ENCODE peak calls at places on chromosomes 13 and 19, in six cellular contexts. J, N, A, H, C and X are unnamed samples.

GRCh38 chr13:27309401-27309958 is 38.9 kb downstream of the RASL11A start:
- DNase-seq in C (no peak), H (no peak), J (no peak), A (no peak), N (no peak), X (no peak)

GRCh38 chr19:8304841-8305621 is 3.1 kb downstream of the CD320 start:
- DNase-seq in C (no peak), A (peak), J (no peak), N (no peak), H (no peak), X (peak)

GRCh38 chr13:32610977-32611376 is 24.7 kb downstream of the PDS5B start:
- DNase-seq in J (no peak), C (no peak), N (no peak), A (no peak), H (no peak), X (no peak)

GRCh38 chr19:47444388-47444821 is 25.1 kb upstream of the MEIS3 start:
- DNase-seq in J (peak), H (no peak), A (no peak), C (no peak), N (no peak), X (no peak)

GRCh38 chr19:10568444-10568825 is 344 bp downstream of the CDKN2D start:
- DNase-seq in N (peak), A (peak), J (no peak), H (no peak), C (no peak), X (peak)

GRCh38 chr19:46958542-46958941 is 61.1 kb upstream of the NPAS1 start:
- DNase-seq in N (peak), H (no peak), C (peak), A (no peak), J (no peak), X (no peak)

GRCh38 chr19:49157445-49158224 is at the start of gene TRPM4:
- DNase-seq in J (peak), A (peak), N (peak), H (peak), C (no peak), X (peak)

GRCh38 chr19:4851551-4852290 is 15.7 kb downstream of the PLIN3 start:
- DNase-seq in N (peak), C (no peak), J (peak), H (peak), A (peak), X (peak)

GRCh38 chr19:51066816-51067215 is 1.9 kb upstream of the KLK13 start:
- DNase-seq in C (no peak), H (no peak), J (no peak), N (no peak), A (no peak), X (no peak)

GRCh38 chr19:4366666-4367335 is 23.4 kb downstream of the MPND start:
- DNase-seq in J (no peak), N (no peak), C (no peak), H (no peak), A (no peak), X (no peak)